ENCODE peak calls at places on chromosomes 12 and 14, in seven cellular contexts. K is bronchial epithelial cell, E is NB4, C is DMS 273 treated with DMSO at 0.1 percent for 48 hours, I is COR-L47, H is psoas muscle, B is C1 segment of cervical spinal cord. J is an unnamed sample.

GRCh38 chr14:92704036-92704804 is 44.2 kb downstream of the LGMN start:
- DNase-seq in K (no peak), E (peak), C (no peak), I (no peak), H (peak), B (peak), J (peak)

GRCh38 chr14:46574236-46574970 is 77.2 kb downstream of the RPL10L start:
- DNase-seq in K (peak), E (no peak), C (no peak), I (no peak), H (no peak), B (no peak), J (peak)

GRCh38 chr12:123232472-123232806 is 502 bp downstream of the MPHOSPH9 start:
- DNase-seq in K (no peak), E (no peak), C (no peak), I (no peak), H (no peak), B (no peak), J (no peak)

GRCh38 chr14:65926504-65926903 is 514.0 kb downstream of the FUT8 start:
- DNase-seq in K (no peak), E (no peak), C (no peak), I (no peak), H (no peak), B (no peak), J (no peak)

GRCh38 chr14:75711134-75711795 is 50.2 kb downstream of the TTLL5 start:
- DNase-seq in K (peak), E (peak), C (no peak), I (peak), H (no peak), B (peak), J (peak)

GRCh38 chr12:28622416-28622815 is 432.2 kb downstream of the CCDC91 start:
- DNase-seq in K (peak), E (no peak), C (no peak), I (no peak), H (no peak), B (no peak), J (no peak)

GRCh38 chr12:2998789-2999264 is 39.6 kb downstream of the TEAD4 start:
- DNase-seq in K (no peak), E (peak), C (no peak), I (no peak), H (peak), B (no peak), J (peak)

GRCh38 chr12:102950107-102950949 is 7.1 kb upstream of the ASCL1 start:
- DNase-seq in K (no peak), E (no peak), C (no peak), I (peak), H (no peak), B (no peak), J (no peak)

GRCh38 chr14:34874386-34875030 is 652 bp downstream of the BAZ1A start:
- DNase-seq in K (no peak), E (peak), C (no peak), I (peak), H (peak), B (peak), J (peak)

GRCh38 chr14:33848706-33849454 is 102.0 kb downstream of the EGLN3 start:
- DNase-seq in K (peak), E (peak), C (peak), I (peak), H (peak), B (peak), J (peak)

GRCh38 chr12:5268424-5269210 is 163.3 kb upstream of the NTF3 start:
- DNase-seq in K (peak), E (no peak), C (no peak), I (no peak), H (no peak), B (no peak), J (no peak)

J was measured in RCC 7860.